ENCODE peak calls at places on chromosomes 1 and 21, in nine cellular contexts. X is H7; Y is activated T-cell treated with anti-CD3 and anti-CD28 coated beads for 24 hours; I is endothelial cell of umbilical vein; C is foreskin melanocyte; P is HT-29; G is osteocyte; L is stimulated activated CD4-positive, alpha-beta T cell treated with anti-CD3 and anti-CD28 coated beads, Interleukin-2, amount 100 ng/mL, for 24 hours; Z is GOT3. F is an unnamed sample.
A peak's percentile ranks its signal among the peaks of the same experiment; 100 is the strongest.

GRCh38 chr1:167922023-167922422 is 8.1 kb upstream of the ADCY10 start:
- DNase-seq in X (no peak), Y (no peak), I (no peak), C (no peak), P (no peak), G (no peak), L (no peak), Z (no peak), F (no peak)

GRCh38 chr1:3746389-3746783 is 5.9 kb upstream of the CCDC27 start:
- DNase-seq in X (peak; percentile 91), Y (no peak), I (no peak), C (no peak), P (no peak), G (no peak), L (no peak), Z (no peak), F (no peak)

GRCh38 chr1:231385118-231385748 is 36.9 kb downstream of the EGLN1 start:
- DNase-seq in X (no peak), Y (no peak), I (no peak), C (no peak), P (no peak), G (no peak), L (no peak), Z (no peak), F (peak; percentile 43)

GRCh38 chr1:172268237-172268636 is 152.2 kb upstream of the C1orf105 start:
- DNase-seq in X (no peak), Y (no peak), I (no peak), C (no peak), P (no peak), G (no peak), L (no peak), Z (no peak), F (no peak)

GRCh38 chr1:118247593-118247992 is 62.6 kb upstream of the SPAG17 start:
- DNase-seq in X (peak; percentile 13), Y (no peak), I (no peak), C (no peak), P (peak; percentile 40), G (no peak), L (no peak), Z (no peak), F (peak; percentile 7)

GRCh38 chr21:29208666-29209059 is 78.2 kb downstream of the MAP3K7CL start:
- DNase-seq in X (no peak), Y (no peak), I (peak; percentile 84), C (peak; percentile 89), P (no peak), G (no peak), L (no peak), Z (no peak), F (no peak)

GRCh38 chr1:201877877-201878339 is 10.8 kb upstream of the SHISA4 start:
- DNase-seq in X (peak; percentile 61), Y (no peak), I (peak; percentile 64), C (peak; percentile 35), P (peak; percentile 58), G (no peak), L (no peak), Z (no peak), F (peak; percentile 40)

GRCh38 chr1:237664327-237664726 is 226.4 kb downstream of the ZP4 start:
- DNase-seq in X (no peak), Y (no peak), I (no peak), C (no peak), P (no peak), G (no peak), L (no peak), Z (no peak), F (no peak)

GRCh38 chr1:230231739-230232075 is 164.7 kb downstream of the GALNT2 start:
- DNase-seq in X (no peak), Y (no peak), I (no peak), C (no peak), P (peak; percentile 95), G (peak; percentile 75), L (no peak), Z (no peak), F (no peak)

GRCh38 chr1:161864577-161864976 is 98.5 kb downstream of the ATF6 start:
- DNase-seq in X (no peak), Y (no peak), I (peak; percentile 69), C (peak; percentile 10), P (peak; percentile 24), G (no peak), L (no peak), Z (no peak), F (peak; percentile 5)

GRCh38 chr1:157274698-157275534 is 136.7 kb upstream of the ETV3 start:
- DNase-seq in X (no peak), Y (no peak), I (no peak), C (no peak), P (no peak), G (no peak), L (no peak), Z (no peak), F (no peak)

GRCh38 chr1:171222961-171223360 is 25.3 kb upstream of the FMO1 start:
- DNase-seq in X (no peak), Y (no peak), I (no peak), C (no peak), P (no peak), G (no peak), L (no peak), Z (no peak), F (no peak)

GRCh38 chr1:41513388-41513745 is 28.9 kb upstream of the EDN2 start:
- DNase-seq in X (peak; percentile 97), Y (no peak), I (no peak), C (no peak), P (no peak), G (no peak), L (peak; percentile 44), Z (no peak), F (no peak)

GRCh38 chr1:50976890-50977574 is 7.0 kb downstream of the CDKN2C start:
- DNase-seq in X (peak; percentile 50), Y (no peak), I (peak; percentile 55), C (peak; percentile 58), P (no peak), G (no peak), L (peak; percentile 33), Z (no peak), F (peak; percentile 36)

GRCh38 chr1:57422271-57423134 is 1.4 kb downstream of the DAB1 start:
- DNase-seq in X (peak; percentile 80), Y (no peak), I (no peak), C (no peak), P (no peak), G (no peak), L (no peak), Z (no peak), F (no peak)

GRCh38 chr1:110872745-110873435 is at the start of gene CD53:
- DNase-seq in X (no peak), Y (peak; percentile 37), I (no peak), C (no peak), P (no peak), G (no peak), L (peak; percentile 47), Z (no peak), F (no peak)

GRCh38 chr1:197614916-197615692 is 160.2 kb downstream of the DENND1B start:
- DNase-seq in X (no peak), Y (peak; percentile 1), I (peak; percentile 55), C (peak; percentile 25), P (peak; percentile 62), G (no peak), L (peak; percentile 19), Z (no peak), F (peak; percentile 60)

GRCh38 chr21:42040411-42041180 is 30.4 kb upstream of the ZBTB21 start:
- DNase-seq in X (no peak), Y (no peak), I (peak; percentile 22), C (peak; percentile 25), P (no peak), G (no peak), L (no peak), Z (peak; percentile 81), F (peak; percentile 67)

GRCh38 chr1:15323351-15323988 is 76.4 kb downstream of the FHAD1 start:
- DNase-seq in X (peak; percentile 86), Y (peak; percentile 64), I (peak; percentile 73), C (peak; percentile 52), P (peak; percentile 87), G (peak; percentile 88), L (peak; percentile 80), Z (no peak), F (peak; percentile 42)

GRCh38 chr1:182299728-182300581 is 91.6 kb downstream of the GLUL start:
- DNase-seq in X (peak; percentile 37), Y (no peak), I (no peak), C (no peak), P (no peak), G (no peak), L (no peak), Z (no peak), F (peak; percentile 78)

GRCh38 chr1:63362578-63362977 is 4.8 kb upstream of the ALG6 start:
- DNase-seq in X (no peak), Y (no peak), I (no peak), C (no peak), P (no peak), G (no peak), L (no peak), Z (no peak), F (no peak)

GRCh38 chr1:180842890-180843289 is 69.8 kb upstream of the KIAA1614 start:
- DNase-seq in X (peak; percentile 23), Y (no peak), I (no peak), C (no peak), P (no peak), G (no peak), L (no peak), Z (no peak), F (no peak)

GRCh38 chr1:153597206-153597605 is 15.7 kb downstream of the S100A16 start:
- DNase-seq in X (no peak), Y (no peak), I (peak; percentile 28), C (no peak), P (no peak), G (no peak), L (no peak), Z (no peak), F (peak; percentile 42)

F was measured in HepG2.